ENCODE peak calls at places on chromosome X, in six cellular contexts. One of them, this sample, is unnamed.

GRCh38 chrX:137550561-137551305 is 15.2 kb upstream of the ZIC3 start:
- DNase-seq in suprapubic skin: no peak
- DNase-seq in RWPE2: no peak
- DNase-seq in CD4-positive, CD25-positive, alpha-beta regulatory T cell: no peak
- DNase-seq in aorta: no peak
- DNase-seq in Peyer's patch: no peak
- DNase-seq in this sample: no peak

GRCh38 chrX:25548806-25549205 is 533.0 kb upstream of the ARX start:
- DNase-seq in suprapubic skin: no peak
- DNase-seq in Peyer's patch: no peak
- DNase-seq in CD4-positive, CD25-positive, alpha-beta regulatory T cell: no peak
- DNase-seq in RWPE2: no peak
- DNase-seq in aorta: no peak
- DNase-seq in this sample: no peak

GRCh38 chrX:108245462-108245861 is 153.9 kb downstream of the ATG4A start:
- DNase-seq in CD4-positive, CD25-positive, alpha-beta regulatory T cell: no peak
- DNase-seq in aorta: no peak
- DNase-seq in RWPE2: no peak
- DNase-seq in suprapubic skin: no peak
- DNase-seq in Peyer's patch: no peak
- DNase-seq in this sample: no peak

GRCh38 chrX:39653656-39654055 is 444.1 kb downstream of the BCOR start:
- DNase-seq in Peyer's patch: no peak
- DNase-seq in CD4-positive, CD25-positive, alpha-beta regulatory T cell: no peak
- DNase-seq in suprapubic skin: no peak
- DNase-seq in aorta: no peak
- DNase-seq in RWPE2: no peak
- DNase-seq in this sample: no peak

GRCh38 chrX:9538544-9539045 is 73.7 kb downstream of the TBL1X start:
- DNase-seq in RWPE2: no peak
- DNase-seq in suprapubic skin: no peak
- DNase-seq in CD4-positive, CD25-positive, alpha-beta regulatory T cell: no peak
- DNase-seq in aorta: no peak
- DNase-seq in Peyer's patch: peak; percentile 65
- DNase-seq in this sample: no peak

GRCh38 chrX:103817502-103817901 is 14.6 kb downstream of the RAB9B start:
- DNase-seq in suprapubic skin: no peak
- DNase-seq in CD4-positive, CD25-positive, alpha-beta regulatory T cell: peak; percentile 66
- DNase-seq in aorta: no peak
- DNase-seq in RWPE2: no peak
- DNase-seq in Peyer's patch: no peak
- DNase-seq in this sample: no peak

GRCh38 chrX:108070891-108071290 is 20.5 kb downstream of the PSMD10 start:
- DNase-seq in RWPE2: no peak
- DNase-seq in suprapubic skin: no peak
- DNase-seq in Peyer's patch: no peak
- DNase-seq in aorta: no peak
- DNase-seq in CD4-positive, CD25-positive, alpha-beta regulatory T cell: no peak
- DNase-seq in this sample: no peak

GRCh38 chrX:95949588-95949987 is 735.1 kb upstream of the DIAPH2 start:
- DNase-seq in CD4-positive, CD25-positive, alpha-beta regulatory T cell: no peak
- DNase-seq in aorta: no peak
- DNase-seq in Peyer's patch: no peak
- DNase-seq in suprapubic skin: no peak
- DNase-seq in RWPE2: peak; percentile 17
- DNase-seq in this sample: no peak

GRCh38 chrX:9532349-9532748 is 67.5 kb downstream of the TBL1X start:
- DNase-seq in RWPE2: no peak
- DNase-seq in aorta: no peak
- DNase-seq in Peyer's patch: no peak
- DNase-seq in suprapubic skin: no peak
- DNase-seq in CD4-positive, CD25-positive, alpha-beta regulatory T cell: no peak
- DNase-seq in this sample: no peak

GRCh38 chrX:41382699-41383645 is 49.0 kb downstream of the DDX3X start:
- DNase-seq in Peyer's patch: peak; percentile 57
- DNase-seq in CD4-positive, CD25-positive, alpha-beta regulatory T cell: peak; percentile 81
- DNase-seq in aorta: no peak
- DNase-seq in RWPE2: no peak
- DNase-seq in suprapubic skin: no peak
- DNase-seq in this sample: no peak

GRCh38 chrX:10574663-10575062 is 45.7 kb downstream of the MID1 start:
- DNase-seq in Peyer's patch: no peak
- DNase-seq in RWPE2: no peak
- DNase-seq in aorta: no peak
- DNase-seq in CD4-positive, CD25-positive, alpha-beta regulatory T cell: no peak
- DNase-seq in suprapubic skin: no peak
- DNase-seq in this sample: no peak

GRCh38 chrX:21932277-21932996 is 8.1 kb upstream of the SMS start:
- DNase-seq in RWPE2: peak; percentile 57
- DNase-seq in suprapubic skin: no peak
- DNase-seq in Peyer's patch: no peak
- DNase-seq in CD4-positive, CD25-positive, alpha-beta regulatory T cell: no peak
- DNase-seq in aorta: peak; percentile 77
- DNase-seq in this sample: no peak

GRCh38 chrX:66021758-66022741 is 17.8 kb downstream of the VSIG4 start:
- DNase-seq in aorta: no peak
- DNase-seq in RWPE2: no peak
- DNase-seq in CD4-positive, CD25-positive, alpha-beta regulatory T cell: no peak
- DNase-seq in suprapubic skin: no peak
- DNase-seq in Peyer's patch: no peak
- DNase-seq in this sample: no peak

GRCh38 chrX:88863726-88864125 is 116.7 kb downstream of the CPXCR1 start:
- DNase-seq in CD4-positive, CD25-positive, alpha-beta regulatory T cell: no peak
- DNase-seq in suprapubic skin: no peak
- DNase-seq in RWPE2: no peak
- DNase-seq in Peyer's patch: no peak
- DNase-seq in aorta: no peak
- DNase-seq in this sample: peak; percentile 44

GRCh38 chrX:138986866-138987265 is 275.3 kb upstream of the FGF13 start:
- DNase-seq in aorta: no peak
- DNase-seq in Peyer's patch: no peak
- DNase-seq in CD4-positive, CD25-positive, alpha-beta regulatory T cell: no peak
- DNase-seq in suprapubic skin: no peak
- DNase-seq in RWPE2: no peak
- DNase-seq in this sample: no peak

GRCh38 chrX:39857780-39858179 is 240.0 kb downstream of the BCOR start:
- DNase-seq in Peyer's patch: no peak
- DNase-seq in suprapubic skin: no peak
- DNase-seq in aorta: no peak
- DNase-seq in RWPE2: no peak
- DNase-seq in CD4-positive, CD25-positive, alpha-beta regulatory T cell: no peak
- DNase-seq in this sample: no peak

GRCh38 chrX:135484636-135485289 is 35.7 kb upstream of the INTS6L start:
- DNase-seq in aorta: no peak
- DNase-seq in RWPE2: no peak
- DNase-seq in Peyer's patch: peak; percentile 47
- DNase-seq in suprapubic skin: no peak
- DNase-seq in CD4-positive, CD25-positive, alpha-beta regulatory T cell: peak; percentile 49
- DNase-seq in this sample: no peak

GRCh38 chrX:71578253-71579135 is at the start of gene GCNA:
- DNase-seq in RWPE2: no peak
- DNase-seq in CD4-positive, CD25-positive, alpha-beta regulatory T cell: no peak
- DNase-seq in aorta: no peak
- DNase-seq in Peyer's patch: no peak
- DNase-seq in suprapubic skin: no peak
- DNase-seq in this sample: peak; percentile 74

GRCh38 chrX:48911407-48912182 is at the start of gene SLC35A2:
- DNase-seq in Peyer's patch: peak; percentile 93
- DNase-seq in suprapubic skin: peak; percentile 83
- DNase-seq in CD4-positive, CD25-positive, alpha-beta regulatory T cell: peak; percentile 90
- DNase-seq in RWPE2: peak; percentile 76
- DNase-seq in aorta: peak; percentile 86
- DNase-seq in this sample: peak; percentile 94

DNA sequence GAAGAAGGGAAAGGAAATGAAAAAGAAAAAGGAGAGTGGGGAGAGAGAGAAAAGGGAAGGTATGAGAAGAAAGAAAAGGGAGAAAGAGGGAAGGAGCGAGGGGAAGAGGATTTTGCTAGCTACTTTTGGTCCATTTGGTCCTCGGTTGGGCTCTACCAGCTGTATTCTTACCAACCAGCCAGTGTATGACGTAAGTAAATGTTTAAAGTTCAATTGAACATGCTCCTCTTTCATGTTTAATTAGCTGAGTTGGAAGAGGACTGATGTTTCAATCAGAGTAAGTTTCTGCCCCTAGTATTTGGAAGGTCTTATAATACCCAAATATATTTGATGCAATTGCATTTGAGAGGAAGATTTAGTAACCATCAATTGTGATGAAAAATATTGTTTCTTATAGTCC is 424.0 kb upstream of the CXorf51B start:
- DNase-seq in suprapubic skin: no peak
- DNase-seq in aorta: no peak
- DNase-seq in CD4-positive, CD25-positive, alpha-beta regulatory T cell: no peak
- DNase-seq in Peyer's patch: no peak
- DNase-seq in RWPE2: no peak
- DNase-seq in this sample: no peak
- H3K9me3 ChIP-seq in suprapubic skin: no peaks in the 10 kb centered on the region
- H3K9me3 ChIP-seq in aorta: no peaks in the 10 kb centered on the region
- H3K9me3 ChIP-seq in CD4-positive, CD25-positive, alpha-beta regulatory T cell: no peaks in the 10 kb centered on the region
- H3K9me3 ChIP-seq in Peyer's patch: no peaks in the 10 kb centered on the region
- H3K9me3 ChIP-seq in RWPE2: no peaks in the 10 kb centered on the region
- H3K9me3 ChIP-seq in this sample: no peaks in the 10 kb centered on the region

GRCh38 chrX:119015407-119016242 is 41.2 kb downstream of the LONRF3 start:
- DNase-seq in Peyer's patch: peak; percentile 59
- DNase-seq in suprapubic skin: no peak
- DNase-seq in aorta: peak; percentile 81
- DNase-seq in CD4-positive, CD25-positive, alpha-beta regulatory T cell: no peak
- DNase-seq in RWPE2: peak; percentile 80
- DNase-seq in this sample: peak; percentile 86

GRCh38 chrX:119009071-119009470 is 34.7 kb downstream of the LONRF3 start:
- DNase-seq in CD4-positive, CD25-positive, alpha-beta regulatory T cell: no peak
- DNase-seq in aorta: no peak
- DNase-seq in suprapubic skin: no peak
- DNase-seq in RWPE2: no peak
- DNase-seq in Peyer's patch: no peak
- DNase-seq in this sample: no peak

GRCh38 chrX:119010491-119010890 is 36.1 kb downstream of the LONRF3 start:
- DNase-seq in CD4-positive, CD25-positive, alpha-beta regulatory T cell: no peak
- DNase-seq in Peyer's patch: no peak
- DNase-seq in RWPE2: no peak
- DNase-seq in aorta: no peak
- DNase-seq in suprapubic skin: no peak
- DNase-seq in this sample: no peak

GRCh38 chrX:119008122-119008744 is 33.8 kb downstream of the LONRF3 start:
- DNase-seq in aorta: no peak
- DNase-seq in CD4-positive, CD25-positive, alpha-beta regulatory T cell: peak; percentile 56
- DNase-seq in suprapubic skin: no peak
- DNase-seq in Peyer's patch: peak; percentile 67
- DNase-seq in RWPE2: no peak
- DNase-seq in this sample: no peak

GRCh38 chrX:119013146-119013545 is 38.7 kb downstream of the LONRF3 start:
- DNase-seq in CD4-positive, CD25-positive, alpha-beta regulatory T cell: no peak
- DNase-seq in RWPE2: no peak
- DNase-seq in aorta: no peak
- DNase-seq in suprapubic skin: no peak
- DNase-seq in Peyer's patch: no peak
- DNase-seq in this sample: no peak
- H3K9me3 ChIP-seq in CD4-positive, CD25-positive, alpha-beta regulatory T cell: no peaks in the 10 kb centered on the region
- H3K9me3 ChIP-seq in RWPE2: no peaks in the 10 kb centered on the region
- H3K9me3 ChIP-seq in aorta: no peaks in the 10 kb centered on the region
- H3K9me3 ChIP-seq in suprapubic skin: no peaks in the 10 kb centered on the region
- H3K9me3 ChIP-seq in Peyer's patch: no peaks in the 10 kb centered on the region
- H3K9me3 ChIP-seq in this sample: no peaks in the 10 kb centered on the region

DNA sequence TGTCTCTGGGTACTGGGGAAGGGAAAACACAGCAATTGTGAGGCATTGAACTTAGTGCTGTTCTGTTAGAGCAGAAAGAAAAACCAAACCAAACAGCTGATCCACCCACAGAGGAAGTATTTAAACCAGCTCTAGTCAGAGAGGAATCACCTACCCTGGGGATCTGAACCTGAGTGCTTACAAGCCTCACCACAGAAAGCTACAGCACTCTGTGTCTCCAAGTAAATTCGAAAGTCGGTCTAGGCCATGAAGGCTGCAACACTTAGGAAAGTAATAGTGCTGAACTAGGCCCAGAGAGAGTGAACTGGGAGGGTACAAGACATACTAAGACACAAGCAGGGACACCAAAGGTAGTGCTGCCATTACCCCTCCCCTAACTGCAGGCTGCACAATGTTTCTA is 142.2 kb upstream of the CXorf51A start:
- DNase-seq in aorta: no peak
- DNase-seq in CD4-positive, CD25-positive, alpha-beta regulatory T cell: no peak
- DNase-seq in suprapubic skin: no peak
- DNase-seq in RWPE2: no peak
- DNase-seq in Peyer's patch: no peak
- DNase-seq in this sample: no peak
- H3K9me3 ChIP-seq in aorta: no peaks in the 10 kb centered on the region
- H3K9me3 ChIP-seq in CD4-positive, CD25-positive, alpha-beta regulatory T cell: no peaks in the 10 kb centered on the region
- H3K9me3 ChIP-seq in suprapubic skin: no peaks in the 10 kb centered on the region
- H3K9me3 ChIP-seq in RWPE2: no peaks in the 10 kb centered on the region
- H3K9me3 ChIP-seq in Peyer's patch: no peaks in the 10 kb centered on the region
- H3K9me3 ChIP-seq in this sample: no peaks in the 10 kb centered on the region

DNA sequence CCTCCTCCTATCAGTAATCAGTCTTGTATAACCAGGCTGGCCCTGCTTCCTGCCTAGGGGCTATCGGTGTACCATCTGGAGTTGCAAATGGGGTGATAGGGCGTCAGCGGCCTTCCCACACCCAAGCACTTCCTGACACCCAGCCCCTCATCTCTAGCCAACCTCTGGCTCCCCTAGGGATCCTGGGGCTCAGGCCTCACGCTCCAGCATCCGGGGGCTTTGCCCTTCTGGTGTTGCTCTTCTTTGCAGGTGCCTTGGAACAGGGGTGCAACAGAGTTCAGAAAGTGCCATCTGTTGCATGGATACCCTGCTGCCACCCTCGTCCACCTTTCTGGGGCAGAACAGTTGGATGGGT is 4.1 kb downstream of the IL9R start:
- DNase-seq in suprapubic skin: no peak
- DNase-seq in Peyer's patch: no peak
- DNase-seq in aorta: no peak
- DNase-seq in CD4-positive, CD25-positive, alpha-beta regulatory T cell: peak; percentile 21
- DNase-seq in RWPE2: no peak
- DNase-seq in this sample: no peak
- H3K9me3 ChIP-seq in suprapubic skin: no peaks in the 10 kb centered on the region
- H3K9me3 ChIP-seq in Peyer's patch: no peaks in the 10 kb centered on the region
- H3K9me3 ChIP-seq in aorta: no peaks in the 10 kb centered on the region
- H3K9me3 ChIP-seq in CD4-positive, CD25-positive, alpha-beta regulatory T cell: no peaks in the 10 kb centered on the region
- H3K9me3 ChIP-seq in RWPE2: no peaks in the 10 kb centered on the region
- H3K9me3 ChIP-seq in this sample: no peaks in the 10 kb centered on the region

GRCh38 chrX:152024710-152025109 is 50.2 kb upstream of the GABRE start:
- DNase-seq in CD4-positive, CD25-positive, alpha-beta regulatory T cell: no peak
- DNase-seq in RWPE2: no peak
- DNase-seq in Peyer's patch: no peak
- DNase-seq in suprapubic skin: no peak
- DNase-seq in aorta: no peak
- DNase-seq in this sample: no peak

GRCh38 chrX:152028611-152029010 is 54.1 kb upstream of the GABRE start:
- DNase-seq in CD4-positive, CD25-positive, alpha-beta regulatory T cell: no peak
- DNase-seq in aorta: no peak
- DNase-seq in suprapubic skin: no peak
- DNase-seq in RWPE2: no peak
- DNase-seq in Peyer's patch: no peak
- DNase-seq in this sample: no peak

GRCh38 chrX:152020895-152021294 is 46.4 kb upstream of the GABRE start:
- DNase-seq in aorta: no peak
- DNase-seq in Peyer's patch: no peak
- DNase-seq in CD4-positive, CD25-positive, alpha-beta regulatory T cell: no peak
- DNase-seq in suprapubic skin: no peak
- DNase-seq in RWPE2: no peak
- DNase-seq in this sample: no peak

GRCh38 chrX:152025656-152026440 is 51.4 kb upstream of the GABRE start:
- DNase-seq in suprapubic skin: no peak
- DNase-seq in CD4-positive, CD25-positive, alpha-beta regulatory T cell: no peak
- DNase-seq in Peyer's patch: no peak
- DNase-seq in aorta: no peak
- DNase-seq in RWPE2: no peak
- DNase-seq in this sample: no peak
- H3K9me3 ChIP-seq in suprapubic skin: no peaks in the 10 kb centered on the region
- H3K9me3 ChIP-seq in CD4-positive, CD25-positive, alpha-beta regulatory T cell: no peaks in the 10 kb centered on the region
- H3K9me3 ChIP-seq in Peyer's patch: no peaks in the 10 kb centered on the region
- H3K9me3 ChIP-seq in aorta: no peaks in the 10 kb centered on the region
- H3K9me3 ChIP-seq in RWPE2: no peaks in the 10 kb centered on the region
- H3K9me3 ChIP-seq in this sample: no peaks in the 10 kb centered on the region